ENCODE peak calls at places on chromosomes 5 and 9, in four cellular contexts. V, D, Q and Y are unnamed samples.

GRCh38 chr9:110178281-110178680 is 29.7 kb downstream of the C9orf152 start:
- DNase-seq in V (no peak), D (no peak), Q (no peak), Y (no peak)

GRCh38 chr5:163534476-163535172 is 29.2 kb downstream of the MAT2B start:
- DNase-seq in V (no peak), D (no peak), Q (no peak), Y (no peak)

GRCh38 chr9:131651599-131651998 is 88.3 kb downstream of the RAPGEF1 start:
- DNase-seq in V (no peak), D (no peak), Q (no peak), Y (peak; percentile 88)

GRCh38 chr9:37004424-37004935 is 29.6 kb downstream of the PAX5 start:
- DNase-seq in V (no peak), D (no peak), Q (no peak), Y (no peak)

GRCh38 chr5:139065296-139065695 is 132.9 kb downstream of the SIL1 start:
- DNase-seq in V (no peak), D (no peak), Q (no peak), Y (no peak)

GRCh38 chr9:92965759-92966517 is 18.6 kb downstream of the FGD3 start:
- DNase-seq in V (no peak), D (peak; percentile 11), Q (no peak), Y (no peak)

GRCh38 chr5:62340979-62341378 is 35.0 kb downstream of the KIF2A start:
- DNase-seq in V (no peak), D (no peak), Q (no peak), Y (no peak)

GRCh38 chr5:124263680-124264491 is 482.6 kb downstream of the ZNF608 start:
- DNase-seq in V (no peak), D (no peak), Q (peak; percentile 54), Y (no peak)

GRCh38 chr5:132498152-132498551 is 7.6 kb upstream of the IRF1 start:
- DNase-seq in V (no peak), D (no peak), Q (no peak), Y (peak; percentile 43)

GRCh38 chr5:163571755-163572154 is 66.3 kb downstream of the MAT2B start:
- DNase-seq in V (peak; percentile 20), D (no peak), Q (peak; percentile 89), Y (peak; percentile 97)

GRCh38 chr9:130931508-130932150 is 7.4 kb downstream of the FIBCD1 start:
- DNase-seq in V (no peak), D (peak; percentile 70), Q (no peak), Y (no peak)

GRCh38 chr9:121636411-121636865 is 15.0 kb upstream of the DAB2IP start:
- DNase-seq in V (no peak), D (no peak), Q (no peak), Y (peak; percentile 38)

GRCh38 chr9:94991961-94992907 is 265.7 kb downstream of the AOPEP start:
- DNase-seq in V (no peak), D (no peak), Q (no peak), Y (no peak)

GRCh38 chr5:172798422-172799215 is 27.6 kb upstream of the DUSP1 start:
- DNase-seq in V (peak; percentile 90), D (no peak), Q (peak; percentile 92), Y (peak; percentile 98)

DNA sequence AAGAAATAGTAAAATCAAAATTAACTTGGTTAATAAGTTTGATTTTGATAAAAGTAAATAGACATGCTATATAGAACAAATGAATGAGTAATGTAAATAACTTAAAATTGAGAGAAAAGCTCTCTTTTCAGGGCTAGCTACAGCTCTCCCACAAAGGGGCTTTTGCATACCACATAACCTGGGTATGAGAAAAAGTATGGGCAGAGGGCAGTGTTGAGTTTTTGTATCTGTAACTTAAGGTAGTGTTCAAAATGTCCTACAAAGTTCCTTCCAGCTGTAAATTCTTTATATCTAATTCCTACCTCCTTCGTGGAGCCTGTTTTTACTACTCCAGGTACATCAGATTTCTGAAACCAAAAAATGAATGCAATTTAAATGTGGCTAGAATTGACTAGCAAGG is 18.9 kb upstream of the TTC33 start:
- DNase-seq in V (no peak), D (no peak), Q (no peak), Y (no peak)
- TF ChIP-seq CTCF in V (no peak), D (no peak), Q (no peak), Y (no peak)

GRCh38 chr9:86856259-86856658 is 91.0 kb downstream of the GAS1 start:
- DNase-seq in V (no peak), D (no peak), Q (no peak), Y (peak; percentile 8)
- TF ChIP-seq CTCF in V (no peak), D (no peak), Q (no peak), Y (peak; percentile 18)

GRCh38 chr5:119451561-119451960 is 736 bp upstream of the HSD17B4 start:
- DNase-seq in V (no peak), D (no peak), Q (no peak), Y (no peak)
- TF ChIP-seq CTCF in V (peak; percentile 23), D (no peak), Q (no peak), Y (no peak)

DNA sequence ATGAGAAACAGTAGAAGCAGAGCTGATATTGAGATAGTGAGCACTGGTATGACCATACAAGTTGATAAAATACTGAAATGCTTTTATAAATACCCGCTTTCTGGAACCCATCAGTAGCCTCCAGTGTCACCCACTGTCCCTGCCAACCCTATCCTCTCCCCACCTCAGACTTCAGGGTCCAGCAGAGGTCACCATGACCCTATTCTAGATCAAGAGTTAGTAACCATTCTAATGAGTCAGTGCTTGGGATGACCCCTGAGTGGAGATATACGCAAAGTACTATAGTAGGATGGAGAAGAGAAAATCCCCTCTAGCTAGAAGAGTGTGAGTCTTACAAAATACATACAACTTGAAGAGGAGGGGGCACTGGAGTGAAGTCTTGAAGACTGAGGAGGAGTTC is 297.9 kb upstream of the BRINP1 start:
- DNase-seq in V (no peak), D (no peak), Q (no peak), Y (no peak)
- TF ChIP-seq CTCF in V (no peak), D (no peak), Q (no peak), Y (no peak)

GRCh38 chr5:15796557-15796956 is 296.6 kb downstream of the FBXL7 start:
- DNase-seq in V (no peak), D (no peak), Q (no peak), Y (no peak)

GRCh38 chr5:15791859-15792258 is 291.9 kb downstream of the FBXL7 start:
- DNase-seq in V (peak; percentile 22), D (no peak), Q (peak; percentile 59), Y (peak; percentile 65)

GRCh38 chr5:15797116-15797515 is 297.1 kb downstream of the FBXL7 start:
- DNase-seq in V (no peak), D (no peak), Q (no peak), Y (no peak)

GRCh38 chr5:15796096-15796495 is 296.1 kb downstream of the FBXL7 start:
- DNase-seq in V (no peak), D (no peak), Q (no peak), Y (no peak)

GRCh38 chr5:15794117-15794985 is 294.4 kb downstream of the FBXL7 start:
- DNase-seq in V (no peak), D (no peak), Q (no peak), Y (peak; percentile 34)
- TF ChIP-seq CTCF in V (peak; percentile 16), D (no peak), Q (peak; percentile 10), Y (peak; percentile 27)

DNA sequence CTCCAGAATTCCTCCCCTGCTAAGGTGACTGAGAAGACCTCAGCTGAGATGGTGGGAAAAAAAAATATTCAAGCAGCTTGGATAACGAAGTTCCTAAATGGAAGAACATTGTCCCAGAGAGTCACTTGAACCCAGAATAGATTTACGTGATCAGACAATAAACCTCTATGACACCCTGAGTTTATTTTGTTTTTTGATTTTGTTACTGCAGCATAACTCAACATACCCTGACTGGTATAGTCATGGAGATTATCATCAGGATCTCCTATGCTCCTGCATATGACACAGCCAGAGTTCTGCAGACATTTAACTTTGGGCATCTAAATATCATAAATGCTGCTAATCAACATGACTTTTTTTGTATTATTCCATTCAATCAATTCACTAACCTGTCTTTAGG is 282.9 kb downstream of the RASEF start:
- DNase-seq in V (no peak), D (no peak), Q (no peak), Y (no peak)
- TF ChIP-seq CTCF in V (no peak), D (no peak), Q (no peak), Y (no peak)

GRCh38 chr5:91956738-91957137 is 573.6 kb upstream of the ARRDC3 start:
- DNase-seq in V (no peak), D (no peak), Q (no peak), Y (no peak)
- TF ChIP-seq CTCF in V (no peak), D (no peak), Q (no peak), Y (no peak)

GRCh38 chr5:143720689-143721088 is 91.3 kb upstream of the HMHB1 start:
- DNase-seq in V (no peak), D (no peak), Q (no peak), Y (no peak)

GRCh38 chr5:143716856-143717255 is 95.1 kb upstream of the HMHB1 start:
- DNase-seq in V (no peak), D (no peak), Q (no peak), Y (no peak)

GRCh38 chr5:143714629-143715028 is 97.3 kb upstream of the HMHB1 start:
- DNase-seq in V (no peak), D (peak; percentile 14), Q (no peak), Y (peak; percentile 25)

GRCh38 chr5:143713331-143714032 is 98.5 kb upstream of the HMHB1 start:
- DNase-seq in V (no peak), D (no peak), Q (no peak), Y (peak; percentile 30)

GRCh38 chr5:143717400-143717799 is 94.6 kb upstream of the HMHB1 start:
- DNase-seq in V (peak; percentile 82), D (no peak), Q (peak; percentile 76), Y (peak; percentile 84)
- TF ChIP-seq CTCF in V (peak; percentile 45), D (no peak), Q (no peak), Y (peak; percentile 23)

DNA sequence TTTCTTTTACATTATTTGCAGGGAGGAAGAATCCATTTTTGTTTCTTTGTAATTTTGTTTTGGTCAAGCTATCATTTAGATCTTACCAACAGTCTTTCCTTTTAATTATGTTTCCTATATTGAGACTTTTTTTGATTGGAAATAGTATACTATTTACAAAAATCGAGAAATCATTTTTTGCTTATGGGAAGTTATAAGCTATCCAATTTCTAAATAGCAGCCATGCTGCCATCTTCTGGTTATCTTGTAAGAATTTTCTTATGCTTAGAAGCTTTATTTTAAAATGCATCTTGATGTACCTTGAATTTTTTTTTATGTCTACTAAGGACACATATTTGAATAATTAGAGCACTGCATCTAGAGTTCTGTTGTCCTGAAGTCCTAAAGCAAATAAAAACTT is 821.2 kb downstream of the PTPRD start:
- DNase-seq in V (no peak), D (no peak), Q (peak; percentile 47), Y (peak; percentile 28)
- TF ChIP-seq CTCF in V (no peak), D (no peak), Q (peak; percentile 33), Y (peak; percentile 18)